ENCODE peak calls at places on chromosomes 7 and 10, in nine cellular contexts. One of them, this sample, is unnamed.

GRCh38 chr7:66626236-66626957 is 2.3 kb upstream of the KCTD7 start:
- DNase-seq in CD8-positive, alpha-beta memory T cell: no peak
- DNase-seq in T-helper 9 cell: no peak
- DNase-seq in left ventricle myocardium superior: no peak
- DNase-seq in suprapubic skin: no peak
- DNase-seq in uterus: peak; percentile 66
- DNase-seq in thoracic aorta: no peak
- DNase-seq in activated CD4-positive, alpha-beta T cell treated with anti-CD3 and anti-CD28 coated beads, Interleukin-2, amount 50 U/mL, for 1 hour: no peak
- DNase-seq in stimulated activated CD4-positive, alpha-beta T cell treated with anti-CD3 and anti-CD28 coated beads, Interleukin-1b, Interleukin-23, amount 100 ng/mL, for 24 hours: no peak
- DNase-seq in this sample: no peak

GRCh38 chr10:98141484-98142073 is 7.1 kb downstream of the R3HCC1L start:
- DNase-seq in suprapubic skin: no peak
- DNase-seq in CD8-positive, alpha-beta memory T cell: no peak
- DNase-seq in left ventricle myocardium superior: no peak
- DNase-seq in activated CD4-positive, alpha-beta T cell treated with anti-CD3 and anti-CD28 coated beads, Interleukin-2, amount 50 U/mL, for 1 hour: no peak
- DNase-seq in uterus: no peak
- DNase-seq in stimulated activated CD4-positive, alpha-beta T cell treated with anti-CD3 and anti-CD28 coated beads, Interleukin-1b, Interleukin-23, amount 100 ng/mL, for 24 hours: no peak
- DNase-seq in thoracic aorta: no peak
- DNase-seq in T-helper 9 cell: no peak
- DNase-seq in this sample: no peak

GRCh38 chr7:137539111-137539715 is 195.7 kb upstream of the PTN start:
- DNase-seq in left ventricle myocardium superior: no peak
- DNase-seq in activated CD4-positive, alpha-beta T cell treated with anti-CD3 and anti-CD28 coated beads, Interleukin-2, amount 50 U/mL, for 1 hour: no peak
- DNase-seq in stimulated activated CD4-positive, alpha-beta T cell treated with anti-CD3 and anti-CD28 coated beads, Interleukin-1b, Interleukin-23, amount 100 ng/mL, for 24 hours: no peak
- DNase-seq in T-helper 9 cell: no peak
- DNase-seq in suprapubic skin: no peak
- DNase-seq in CD8-positive, alpha-beta memory T cell: no peak
- DNase-seq in uterus: no peak
- DNase-seq in thoracic aorta: no peak
- DNase-seq in this sample: no peak

GRCh38 chr7:71843677-71844076 is 568.5 kb downstream of the CALN1 start:
- DNase-seq in left ventricle myocardium superior: no peak
- DNase-seq in activated CD4-positive, alpha-beta T cell treated with anti-CD3 and anti-CD28 coated beads, Interleukin-2, amount 50 U/mL, for 1 hour: no peak
- DNase-seq in CD8-positive, alpha-beta memory T cell: no peak
- DNase-seq in stimulated activated CD4-positive, alpha-beta T cell treated with anti-CD3 and anti-CD28 coated beads, Interleukin-1b, Interleukin-23, amount 100 ng/mL, for 24 hours: no peak
- DNase-seq in T-helper 9 cell: no peak
- DNase-seq in uterus: no peak
- DNase-seq in thoracic aorta: no peak
- DNase-seq in suprapubic skin: no peak
- DNase-seq in this sample: no peak

GRCh38 chr7:50978633-50979215 is 196.0 kb upstream of the GRB10 start:
- DNase-seq in stimulated activated CD4-positive, alpha-beta T cell treated with anti-CD3 and anti-CD28 coated beads, Interleukin-1b, Interleukin-23, amount 100 ng/mL, for 24 hours: no peak
- DNase-seq in suprapubic skin: no peak
- DNase-seq in activated CD4-positive, alpha-beta T cell treated with anti-CD3 and anti-CD28 coated beads, Interleukin-2, amount 50 U/mL, for 1 hour: no peak
- DNase-seq in CD8-positive, alpha-beta memory T cell: no peak
- DNase-seq in T-helper 9 cell: no peak
- DNase-seq in left ventricle myocardium superior: no peak
- DNase-seq in thoracic aorta: no peak
- DNase-seq in uterus: no peak
- DNase-seq in this sample: no peak

GRCh38 chr7:120337308-120337907 is 64.4 kb downstream of the KCND2 start:
- DNase-seq in CD8-positive, alpha-beta memory T cell: no peak
- DNase-seq in suprapubic skin: no peak
- DNase-seq in activated CD4-positive, alpha-beta T cell treated with anti-CD3 and anti-CD28 coated beads, Interleukin-2, amount 50 U/mL, for 1 hour: no peak
- DNase-seq in uterus: no peak
- DNase-seq in thoracic aorta: no peak
- DNase-seq in T-helper 9 cell: no peak
- DNase-seq in left ventricle myocardium superior: no peak
- DNase-seq in stimulated activated CD4-positive, alpha-beta T cell treated with anti-CD3 and anti-CD28 coated beads, Interleukin-1b, Interleukin-23, amount 100 ng/mL, for 24 hours: no peak
- DNase-seq in this sample: no peak

GRCh38 chr7:90752051-90752450 is 155.9 kb downstream of the CDK14 start:
- DNase-seq in activated CD4-positive, alpha-beta T cell treated with anti-CD3 and anti-CD28 coated beads, Interleukin-2, amount 50 U/mL, for 1 hour: no peak
- DNase-seq in stimulated activated CD4-positive, alpha-beta T cell treated with anti-CD3 and anti-CD28 coated beads, Interleukin-1b, Interleukin-23, amount 100 ng/mL, for 24 hours: no peak
- DNase-seq in left ventricle myocardium superior: no peak
- DNase-seq in T-helper 9 cell: no peak
- DNase-seq in suprapubic skin: no peak
- DNase-seq in CD8-positive, alpha-beta memory T cell: no peak
- DNase-seq in uterus: no peak
- DNase-seq in thoracic aorta: no peak
- DNase-seq in this sample: no peak

GRCh38 chr10:102718220-102718619 is 3.8 kb downstream of the SFXN2 start:
- DNase-seq in suprapubic skin: no peak
- DNase-seq in CD8-positive, alpha-beta memory T cell: no peak
- DNase-seq in stimulated activated CD4-positive, alpha-beta T cell treated with anti-CD3 and anti-CD28 coated beads, Interleukin-1b, Interleukin-23, amount 100 ng/mL, for 24 hours: no peak
- DNase-seq in uterus: peak; percentile 56
- DNase-seq in activated CD4-positive, alpha-beta T cell treated with anti-CD3 and anti-CD28 coated beads, Interleukin-2, amount 50 U/mL, for 1 hour: no peak
- DNase-seq in left ventricle myocardium superior: peak; percentile 44
- DNase-seq in T-helper 9 cell: no peak
- DNase-seq in thoracic aorta: no peak
- DNase-seq in this sample: no peak

GRCh38 chr10:48291190-48291589 is 15.3 kb upstream of the MAPK8 start:
- DNase-seq in CD8-positive, alpha-beta memory T cell: no peak
- DNase-seq in T-helper 9 cell: no peak
- DNase-seq in suprapubic skin: no peak
- DNase-seq in thoracic aorta: no peak
- DNase-seq in uterus: no peak
- DNase-seq in stimulated activated CD4-positive, alpha-beta T cell treated with anti-CD3 and anti-CD28 coated beads, Interleukin-1b, Interleukin-23, amount 100 ng/mL, for 24 hours: no peak
- DNase-seq in activated CD4-positive, alpha-beta T cell treated with anti-CD3 and anti-CD28 coated beads, Interleukin-2, amount 50 U/mL, for 1 hour: no peak
- DNase-seq in left ventricle myocardium superior: no peak
- DNase-seq in this sample: no peak

GRCh38 chr7:30263090-30263710 is 21.2 kb upstream of the ZNRF2 start:
- DNase-seq in activated CD4-positive, alpha-beta T cell treated with anti-CD3 and anti-CD28 coated beads, Interleukin-2, amount 50 U/mL, for 1 hour: no peak
- DNase-seq in uterus: no peak
- DNase-seq in thoracic aorta: no peak
- DNase-seq in suprapubic skin: no peak
- DNase-seq in stimulated activated CD4-positive, alpha-beta T cell treated with anti-CD3 and anti-CD28 coated beads, Interleukin-1b, Interleukin-23, amount 100 ng/mL, for 24 hours: no peak
- DNase-seq in CD8-positive, alpha-beta memory T cell: no peak
- DNase-seq in T-helper 9 cell: no peak
- DNase-seq in left ventricle myocardium superior: no peak
- DNase-seq in this sample: no peak

GRCh38 chr10:101453791-101454718 is 100.1 kb downstream of the BTRC start:
- DNase-seq in uterus: no peak
- DNase-seq in thoracic aorta: no peak
- DNase-seq in left ventricle myocardium superior: no peak
- DNase-seq in stimulated activated CD4-positive, alpha-beta T cell treated with anti-CD3 and anti-CD28 coated beads, Interleukin-1b, Interleukin-23, amount 100 ng/mL, for 24 hours: no peak
- DNase-seq in suprapubic skin: no peak
- DNase-seq in T-helper 9 cell: no peak
- DNase-seq in CD8-positive, alpha-beta memory T cell: no peak
- DNase-seq in activated CD4-positive, alpha-beta T cell treated with anti-CD3 and anti-CD28 coated beads, Interleukin-2, amount 50 U/mL, for 1 hour: no peak
- DNase-seq in this sample: no peak

GRCh38 chr10:118901409-118901808 is 128.1 kb upstream of the NANOS1 start:
- DNase-seq in suprapubic skin: no peak
- DNase-seq in CD8-positive, alpha-beta memory T cell: no peak
- DNase-seq in T-helper 9 cell: no peak
- DNase-seq in activated CD4-positive, alpha-beta T cell treated with anti-CD3 and anti-CD28 coated beads, Interleukin-2, amount 50 U/mL, for 1 hour: no peak
- DNase-seq in thoracic aorta: no peak
- DNase-seq in left ventricle myocardium superior: no peak
- DNase-seq in uterus: no peak
- DNase-seq in stimulated activated CD4-positive, alpha-beta T cell treated with anti-CD3 and anti-CD28 coated beads, Interleukin-1b, Interleukin-23, amount 100 ng/mL, for 24 hours: no peak
- DNase-seq in this sample: no peak

GRCh38 chr7:82319674-82320118 is 123.9 kb downstream of the CACNA2D1 start:
- DNase-seq in T-helper 9 cell: no peak
- DNase-seq in thoracic aorta: peak; percentile 3
- DNase-seq in suprapubic skin: no peak
- DNase-seq in activated CD4-positive, alpha-beta T cell treated with anti-CD3 and anti-CD28 coated beads, Interleukin-2, amount 50 U/mL, for 1 hour: no peak
- DNase-seq in CD8-positive, alpha-beta memory T cell: no peak
- DNase-seq in left ventricle myocardium superior: peak; percentile 94
- DNase-seq in uterus: peak; percentile 69
- DNase-seq in stimulated activated CD4-positive, alpha-beta T cell treated with anti-CD3 and anti-CD28 coated beads, Interleukin-1b, Interleukin-23, amount 100 ng/mL, for 24 hours: no peak
- DNase-seq in this sample: no peak

GRCh38 chr7:64611717-64612116 is 48.8 kb upstream of the ZNF680 start:
- DNase-seq in thoracic aorta: no peak
- DNase-seq in uterus: no peak
- DNase-seq in T-helper 9 cell: no peak
- DNase-seq in CD8-positive, alpha-beta memory T cell: no peak
- DNase-seq in stimulated activated CD4-positive, alpha-beta T cell treated with anti-CD3 and anti-CD28 coated beads, Interleukin-1b, Interleukin-23, amount 100 ng/mL, for 24 hours: no peak
- DNase-seq in suprapubic skin: no peak
- DNase-seq in left ventricle myocardium superior: no peak
- DNase-seq in activated CD4-positive, alpha-beta T cell treated with anti-CD3 and anti-CD28 coated beads, Interleukin-2, amount 50 U/mL, for 1 hour: no peak
- DNase-seq in this sample: no peak

GRCh38 chr7:40546616-40547501 is 412.1 kb downstream of the SUGCT start:
- DNase-seq in left ventricle myocardium superior: no peak
- DNase-seq in CD8-positive, alpha-beta memory T cell: no peak
- DNase-seq in uterus: no peak
- DNase-seq in activated CD4-positive, alpha-beta T cell treated with anti-CD3 and anti-CD28 coated beads, Interleukin-2, amount 50 U/mL, for 1 hour: no peak
- DNase-seq in suprapubic skin: no peak
- DNase-seq in stimulated activated CD4-positive, alpha-beta T cell treated with anti-CD3 and anti-CD28 coated beads, Interleukin-1b, Interleukin-23, amount 100 ng/mL, for 24 hours: no peak
- DNase-seq in T-helper 9 cell: no peak
- DNase-seq in thoracic aorta: no peak
- DNase-seq in this sample: no peak

GRCh38 chr7:72538856-72539255 is 126.7 kb upstream of the CALN1 start:
- DNase-seq in stimulated activated CD4-positive, alpha-beta T cell treated with anti-CD3 and anti-CD28 coated beads, Interleukin-1b, Interleukin-23, amount 100 ng/mL, for 24 hours: no peak
- DNase-seq in left ventricle myocardium superior: no peak
- DNase-seq in uterus: no peak
- DNase-seq in thoracic aorta: no peak
- DNase-seq in activated CD4-positive, alpha-beta T cell treated with anti-CD3 and anti-CD28 coated beads, Interleukin-2, amount 50 U/mL, for 1 hour: no peak
- DNase-seq in suprapubic skin: no peak
- DNase-seq in T-helper 9 cell: no peak
- DNase-seq in CD8-positive, alpha-beta memory T cell: no peak
- DNase-seq in this sample: no peak

GRCh38 chr7:18770154-18770807 is 274.7 kb downstream of the HDAC9 start:
- DNase-seq in thoracic aorta: no peak
- DNase-seq in CD8-positive, alpha-beta memory T cell: no peak
- DNase-seq in T-helper 9 cell: no peak
- DNase-seq in left ventricle myocardium superior: no peak
- DNase-seq in uterus: no peak
- DNase-seq in suprapubic skin: no peak
- DNase-seq in stimulated activated CD4-positive, alpha-beta T cell treated with anti-CD3 and anti-CD28 coated beads, Interleukin-1b, Interleukin-23, amount 100 ng/mL, for 24 hours: no peak
- DNase-seq in activated CD4-positive, alpha-beta T cell treated with anti-CD3 and anti-CD28 coated beads, Interleukin-2, amount 50 U/mL, for 1 hour: no peak
- DNase-seq in this sample: no peak

GRCh38 chr10:6780008-6780677 is 200.1 kb upstream of the PRKCQ start:
- DNase-seq in CD8-positive, alpha-beta memory T cell: no peak
- DNase-seq in stimulated activated CD4-positive, alpha-beta T cell treated with anti-CD3 and anti-CD28 coated beads, Interleukin-1b, Interleukin-23, amount 100 ng/mL, for 24 hours: no peak
- DNase-seq in activated CD4-positive, alpha-beta T cell treated with anti-CD3 and anti-CD28 coated beads, Interleukin-2, amount 50 U/mL, for 1 hour: no peak
- DNase-seq in thoracic aorta: no peak
- DNase-seq in uterus: no peak
- DNase-seq in left ventricle myocardium superior: no peak
- DNase-seq in T-helper 9 cell: no peak
- DNase-seq in suprapubic skin: no peak
- DNase-seq in this sample: no peak

GRCh38 chr7:84985073-84985784 is 201.6 kb downstream of the SEMA3D start:
- DNase-seq in activated CD4-positive, alpha-beta T cell treated with anti-CD3 and anti-CD28 coated beads, Interleukin-2, amount 50 U/mL, for 1 hour: no peak
- DNase-seq in T-helper 9 cell: no peak
- DNase-seq in stimulated activated CD4-positive, alpha-beta T cell treated with anti-CD3 and anti-CD28 coated beads, Interleukin-1b, Interleukin-23, amount 100 ng/mL, for 24 hours: no peak
- DNase-seq in thoracic aorta: no peak
- DNase-seq in suprapubic skin: no peak
- DNase-seq in uterus: no peak
- DNase-seq in left ventricle myocardium superior: no peak
- DNase-seq in CD8-positive, alpha-beta memory T cell: no peak
- DNase-seq in this sample: no peak

GRCh38 chr7:158236400-158236799 is 351.2 kb downstream of the PTPRN2 start:
- DNase-seq in suprapubic skin: no peak
- DNase-seq in CD8-positive, alpha-beta memory T cell: no peak
- DNase-seq in left ventricle myocardium superior: no peak
- DNase-seq in activated CD4-positive, alpha-beta T cell treated with anti-CD3 and anti-CD28 coated beads, Interleukin-2, amount 50 U/mL, for 1 hour: no peak
- DNase-seq in T-helper 9 cell: no peak
- DNase-seq in stimulated activated CD4-positive, alpha-beta T cell treated with anti-CD3 and anti-CD28 coated beads, Interleukin-1b, Interleukin-23, amount 100 ng/mL, for 24 hours: no peak
- DNase-seq in thoracic aorta: no peak
- DNase-seq in uterus: no peak
- DNase-seq in this sample: no peak

GRCh38 chr7:94393251-94393758 is 1.4 kb upstream of the COL1A2 start:
- DNase-seq in T-helper 9 cell: no peak
- DNase-seq in uterus: peak; percentile 41
- DNase-seq in CD8-positive, alpha-beta memory T cell: no peak
- DNase-seq in activated CD4-positive, alpha-beta T cell treated with anti-CD3 and anti-CD28 coated beads, Interleukin-2, amount 50 U/mL, for 1 hour: no peak
- DNase-seq in left ventricle myocardium superior: peak; percentile 36
- DNase-seq in thoracic aorta: no peak
- DNase-seq in suprapubic skin: no peak
- DNase-seq in stimulated activated CD4-positive, alpha-beta T cell treated with anti-CD3 and anti-CD28 coated beads, Interleukin-1b, Interleukin-23, amount 100 ng/mL, for 24 hours: no peak
- DNase-seq in this sample: no peak

GRCh38 chr7:138865843-138866242 is 67.8 kb upstream of the ATP6V0A4 start:
- DNase-seq in suprapubic skin: no peak
- DNase-seq in T-helper 9 cell: peak; percentile 14
- DNase-seq in thoracic aorta: no peak
- DNase-seq in activated CD4-positive, alpha-beta T cell treated with anti-CD3 and anti-CD28 coated beads, Interleukin-2, amount 50 U/mL, for 1 hour: peak; percentile 44
- DNase-seq in CD8-positive, alpha-beta memory T cell: peak; percentile 58
- DNase-seq in stimulated activated CD4-positive, alpha-beta T cell treated with anti-CD3 and anti-CD28 coated beads, Interleukin-1b, Interleukin-23, amount 100 ng/mL, for 24 hours: no peak
- DNase-seq in uterus: no peak
- DNase-seq in left ventricle myocardium superior: no peak
- DNase-seq in this sample: peak; percentile 10

GRCh38 chr10:3787816-3788215 is 2.8 kb upstream of the KLF6 start:
- DNase-seq in stimulated activated CD4-positive, alpha-beta T cell treated with anti-CD3 and anti-CD28 coated beads, Interleukin-1b, Interleukin-23, amount 100 ng/mL, for 24 hours: no peak
- DNase-seq in suprapubic skin: no peak
- DNase-seq in thoracic aorta: no peak
- DNase-seq in CD8-positive, alpha-beta memory T cell: no peak
- DNase-seq in uterus: no peak
- DNase-seq in T-helper 9 cell: no peak
- DNase-seq in activated CD4-positive, alpha-beta T cell treated with anti-CD3 and anti-CD28 coated beads, Interleukin-2, amount 50 U/mL, for 1 hour: no peak
- DNase-seq in left ventricle myocardium superior: no peak
- DNase-seq in this sample: no peak

GRCh38 chr7:849145-849544 is 16.9 kb downstream of the SUN1 start:
- DNase-seq in suprapubic skin: no peak
- DNase-seq in CD8-positive, alpha-beta memory T cell: no peak
- DNase-seq in uterus: no peak
- DNase-seq in stimulated activated CD4-positive, alpha-beta T cell treated with anti-CD3 and anti-CD28 coated beads, Interleukin-1b, Interleukin-23, amount 100 ng/mL, for 24 hours: no peak
- DNase-seq in activated CD4-positive, alpha-beta T cell treated with anti-CD3 and anti-CD28 coated beads, Interleukin-2, amount 50 U/mL, for 1 hour: no peak
- DNase-seq in left ventricle myocardium superior: no peak
- DNase-seq in T-helper 9 cell: no peak
- DNase-seq in thoracic aorta: no peak
- DNase-seq in this sample: no peak

GRCh38 chr7:47808321-47808720 is 139.9 kb downstream of the PKD1L1 start:
- DNase-seq in left ventricle myocardium superior: no peak
- DNase-seq in CD8-positive, alpha-beta memory T cell: no peak
- DNase-seq in thoracic aorta: no peak
- DNase-seq in activated CD4-positive, alpha-beta T cell treated with anti-CD3 and anti-CD28 coated beads, Interleukin-2, amount 50 U/mL, for 1 hour: no peak
- DNase-seq in suprapubic skin: no peak
- DNase-seq in uterus: no peak
- DNase-seq in stimulated activated CD4-positive, alpha-beta T cell treated with anti-CD3 and anti-CD28 coated beads, Interleukin-1b, Interleukin-23, amount 100 ng/mL, for 24 hours: no peak
- DNase-seq in T-helper 9 cell: no peak
- DNase-seq in this sample: no peak

GRCh38 chr7:100897111-100897608 is 1.5 kb upstream of the ACHE start:
- DNase-seq in CD8-positive, alpha-beta memory T cell: peak; percentile 62
- DNase-seq in activated CD4-positive, alpha-beta T cell treated with anti-CD3 and anti-CD28 coated beads, Interleukin-2, amount 50 U/mL, for 1 hour: peak; percentile 57
- DNase-seq in suprapubic skin: no peak
- DNase-seq in thoracic aorta: no peak
- DNase-seq in stimulated activated CD4-positive, alpha-beta T cell treated with anti-CD3 and anti-CD28 coated beads, Interleukin-1b, Interleukin-23, amount 100 ng/mL, for 24 hours: no peak
- DNase-seq in T-helper 9 cell: peak; percentile 70
- DNase-seq in left ventricle myocardium superior: peak; percentile 75
- DNase-seq in uterus: peak; percentile 73
- DNase-seq in this sample: peak; percentile 51

GRCh38 chr7:137564677-137565076 is 221.1 kb upstream of the PTN start:
- DNase-seq in T-helper 9 cell: no peak
- DNase-seq in thoracic aorta: no peak
- DNase-seq in stimulated activated CD4-positive, alpha-beta T cell treated with anti-CD3 and anti-CD28 coated beads, Interleukin-1b, Interleukin-23, amount 100 ng/mL, for 24 hours: no peak
- DNase-seq in left ventricle myocardium superior: no peak
- DNase-seq in suprapubic skin: no peak
- DNase-seq in uterus: no peak
- DNase-seq in CD8-positive, alpha-beta memory T cell: no peak
- DNase-seq in activated CD4-positive, alpha-beta T cell treated with anti-CD3 and anti-CD28 coated beads, Interleukin-2, amount 50 U/mL, for 1 hour: no peak
- DNase-seq in this sample: no peak

GRCh38 chr10:133336131-133337078 is at the start of gene CALY:
- DNase-seq in suprapubic skin: no peak
- DNase-seq in CD8-positive, alpha-beta memory T cell: peak; percentile 97
- DNase-seq in left ventricle myocardium superior: no peak
- DNase-seq in activated CD4-positive, alpha-beta T cell treated with anti-CD3 and anti-CD28 coated beads, Interleukin-2, amount 50 U/mL, for 1 hour: peak; percentile 91
- DNase-seq in thoracic aorta: no peak
- DNase-seq in uterus: no peak
- DNase-seq in stimulated activated CD4-positive, alpha-beta T cell treated with anti-CD3 and anti-CD28 coated beads, Interleukin-1b, Interleukin-23, amount 100 ng/mL, for 24 hours: peak; percentile 44
- DNase-seq in T-helper 9 cell: peak; percentile 95
- DNase-seq in this sample: peak; percentile 72

GRCh38 chr7:73769481-73770001 is 529 bp downstream of the CLDN3 start:
- DNase-seq in T-helper 9 cell: no peak
- DNase-seq in CD8-positive, alpha-beta memory T cell: no peak
- DNase-seq in uterus: no peak
- DNase-seq in suprapubic skin: no peak
- DNase-seq in thoracic aorta: no peak
- DNase-seq in activated CD4-positive, alpha-beta T cell treated with anti-CD3 and anti-CD28 coated beads, Interleukin-2, amount 50 U/mL, for 1 hour: no peak
- DNase-seq in stimulated activated CD4-positive, alpha-beta T cell treated with anti-CD3 and anti-CD28 coated beads, Interleukin-1b, Interleukin-23, amount 100 ng/mL, for 24 hours: no peak
- DNase-seq in left ventricle myocardium superior: no peak
- DNase-seq in this sample: no peak

GRCh38 chr7:92697012-92697411 is 106.8 kb upstream of the FAM133B start:
- DNase-seq in T-helper 9 cell: no peak
- DNase-seq in CD8-positive, alpha-beta memory T cell: no peak
- DNase-seq in uterus: no peak
- DNase-seq in suprapubic skin: no peak
- DNase-seq in thoracic aorta: no peak
- DNase-seq in left ventricle myocardium superior: no peak
- DNase-seq in activated CD4-positive, alpha-beta T cell treated with anti-CD3 and anti-CD28 coated beads, Interleukin-2, amount 50 U/mL, for 1 hour: no peak
- DNase-seq in stimulated activated CD4-positive, alpha-beta T cell treated with anti-CD3 and anti-CD28 coated beads, Interleukin-1b, Interleukin-23, amount 100 ng/mL, for 24 hours: no peak
- DNase-seq in this sample: no peak

GRCh38 chr7:22866965-22867364 is 44.3 kb upstream of the TOMM7 start:
- DNase-seq in CD8-positive, alpha-beta memory T cell: no peak
- DNase-seq in T-helper 9 cell: no peak
- DNase-seq in uterus: no peak
- DNase-seq in left ventricle myocardium superior: no peak
- DNase-seq in suprapubic skin: no peak
- DNase-seq in activated CD4-positive, alpha-beta T cell treated with anti-CD3 and anti-CD28 coated beads, Interleukin-2, amount 50 U/mL, for 1 hour: no peak
- DNase-seq in thoracic aorta: no peak
- DNase-seq in stimulated activated CD4-positive, alpha-beta T cell treated with anti-CD3 and anti-CD28 coated beads, Interleukin-1b, Interleukin-23, amount 100 ng/mL, for 24 hours: no peak
- DNase-seq in this sample: no peak

This sample was measured in effector CD8-positive, alpha-beta T cell.